ENCODE peak calls at places on chromosomes 2 and 18, in six cellular contexts. One of them, this sample, is unnamed.

GRCh38 chr18:361100-361732 is 93.4 kb upstream of the THOC1 start:
- DNase-seq in H1: no peak
- DNase-seq in GM12878: no peak
- DNase-seq in HepG2: no peak
- DNase-seq in HCT116: no peak
- DNase-seq in K562: no peak
- DNase-seq in this sample: no peak

GRCh38 chr2:214019229-214019972 is 391.5 kb upstream of the VWC2L start:
- DNase-seq in HCT116: peak
- DNase-seq in GM12878: no peak
- DNase-seq in HepG2: no peak
- DNase-seq in K562: no peak
- DNase-seq in H1: no peak
- DNase-seq in this sample: no peak

GRCh38 chr2:98463081-98463481 is 18.4 kb downstream of the INPP4A start:
- DNase-seq in HepG2: no peak
- DNase-seq in HCT116: no peak
- DNase-seq in H1: no peak
- DNase-seq in K562: no peak
- DNase-seq in GM12878: no peak
- DNase-seq in this sample: no peak

GRCh38 chr2:39234754-39235153 is 9.0 kb downstream of the CDKL4 start:
- DNase-seq in HCT116: no peak
- DNase-seq in GM12878: no peak
- DNase-seq in HepG2: peak
- DNase-seq in H1: no peak
- DNase-seq in K562: no peak
- DNase-seq in this sample: no peak

GRCh38 chr18:23243178-23243577 is 107.9 kb downstream of the CABLES1 start:
- DNase-seq in HCT116: no peak
- DNase-seq in H1: no peak
- DNase-seq in K562: no peak
- DNase-seq in GM12878: no peak
- DNase-seq in HepG2: no peak
- DNase-seq in this sample: no peak

GRCh38 chr2:205633994-205634393 is 48.3 kb upstream of the NRP2 start:
- DNase-seq in K562: no peak
- DNase-seq in GM12878: no peak
- DNase-seq in HepG2: no peak
- DNase-seq in H1: no peak
- DNase-seq in HCT116: no peak
- DNase-seq in this sample: no peak

GRCh38 chr2:22995576-22995975 is 389.4 kb upstream of the KLHL29 start:
- DNase-seq in GM12878: no peak
- DNase-seq in H1: no peak
- DNase-seq in HCT116: no peak
- DNase-seq in K562: no peak
- DNase-seq in HepG2: no peak
- DNase-seq in this sample: no peak

GRCh38 chr2:170711196-170711773 is 3.9 kb upstream of the SP5 start:
- DNase-seq in GM12878: no peak
- DNase-seq in K562: no peak
- DNase-seq in HCT116: no peak
- DNase-seq in HepG2: peak
- DNase-seq in H1: no peak
- DNase-seq in this sample: no peak

GRCh38 chr2:138201326-138201725 is 237.1 kb downstream of the HNMT start:
- DNase-seq in H1: no peak
- DNase-seq in K562: no peak
- DNase-seq in HepG2: no peak
- DNase-seq in GM12878: no peak
- DNase-seq in HCT116: no peak
- DNase-seq in this sample: no peak

GRCh38 chr2:86818967-86819366 is 28.3 kb upstream of the CD8A start:
- DNase-seq in HCT116: no peak
- DNase-seq in GM12878: no peak
- DNase-seq in H1: no peak
- DNase-seq in K562: no peak
- DNase-seq in HepG2: no peak
- DNase-seq in this sample: no peak

GRCh38 chr2:126761981-126762878 is 106.3 kb downstream of the GYPC start:
- DNase-seq in HCT116: no peak
- DNase-seq in K562: no peak
- DNase-seq in HepG2: no peak
- DNase-seq in H1: no peak
- DNase-seq in GM12878: no peak
- DNase-seq in this sample: no peak

GRCh38 chr18:36572135-36572856 is 256.5 kb downstream of the TPGS2 start:
- DNase-seq in HCT116: peak
- DNase-seq in H1: no peak
- DNase-seq in K562: peak
- DNase-seq in HepG2: peak
- DNase-seq in GM12878: peak
- DNase-seq in this sample: no peak

GRCh38 chr2:239109041-239109915 is 261.4 kb downstream of the TWIST2 start:
- DNase-seq in K562: no peak
- DNase-seq in H1: no peak
- DNase-seq in GM12878: no peak
- DNase-seq in HCT116: no peak
- DNase-seq in HepG2: no peak
- DNase-seq in this sample: no peak

GRCh38 chr18:79983253-79983652 is 5.1 kb downstream of the TXNL4A start:
- DNase-seq in K562: no peak
- DNase-seq in H1: no peak
- DNase-seq in HCT116: no peak
- DNase-seq in GM12878: no peak
- DNase-seq in HepG2: no peak
- DNase-seq in this sample: no peak

GRCh38 chr2:119109823-119110222 is 48.7 kb downstream of the C1QL2 start:
- DNase-seq in HCT116: no peak
- DNase-seq in HepG2: no peak
- DNase-seq in H1: no peak
- DNase-seq in K562: no peak
- DNase-seq in GM12878: no peak
- DNase-seq in this sample: no peak

GRCh38 chr18:25830787-25831186 is 259.6 kb downstream of the SS18 start:
- DNase-seq in HepG2: peak
- DNase-seq in H1: no peak
- DNase-seq in K562: no peak
- DNase-seq in HCT116: no peak
- DNase-seq in GM12878: no peak
- DNase-seq in this sample: no peak

GRCh38 chr2:70371753-70372152 is 69.9 kb upstream of the FAM136A start:
- DNase-seq in K562: no peak
- DNase-seq in HCT116: no peak
- DNase-seq in HepG2: no peak
- DNase-seq in H1: no peak
- DNase-seq in GM12878: no peak
- DNase-seq in this sample: no peak

GRCh38 chr2:106189764-106190468 is 4.2 kb downstream of the UXS1 start:
- DNase-seq in H1: no peak
- DNase-seq in GM12878: no peak
- DNase-seq in HCT116: no peak
- DNase-seq in HepG2: no peak
- DNase-seq in K562: no peak
- DNase-seq in this sample: no peak

GRCh38 chr2:174473796-174474195 is 13.0 kb downstream of the GPR155 start:
- DNase-seq in HepG2: no peak
- DNase-seq in H1: no peak
- DNase-seq in GM12878: no peak
- DNase-seq in HCT116: no peak
- DNase-seq in K562: no peak
- DNase-seq in this sample: no peak

GRCh38 chr18:8831531-8831930 is 126.2 kb downstream of the MTCL1 start:
- DNase-seq in GM12878: no peak
- DNase-seq in H1: no peak
- DNase-seq in HepG2: no peak
- DNase-seq in K562: no peak
- DNase-seq in HCT116: no peak
- DNase-seq in this sample: no peak

GRCh38 chr18:3130344-3130743 is 89.4 kb downstream of the MYOM1 start:
- DNase-seq in GM12878: no peak
- DNase-seq in K562: no peak
- DNase-seq in HCT116: no peak
- DNase-seq in HepG2: peak
- DNase-seq in H1: no peak
- DNase-seq in this sample: no peak

GRCh38 chr18:3129053-3129864 is 90.5 kb downstream of the MYOM1 start:
- DNase-seq in HCT116: peak
- DNase-seq in GM12878: no peak
- DNase-seq in HepG2: peak
- DNase-seq in H1: peak
- DNase-seq in K562: peak
- DNase-seq in this sample: peak

GRCh38 chr18:3138274-3138975 is 81.3 kb downstream of the MYOM1 start:
- DNase-seq in K562: no peak
- DNase-seq in GM12878: no peak
- DNase-seq in HCT116: no peak
- DNase-seq in H1: no peak
- DNase-seq in HepG2: no peak
- DNase-seq in this sample: no peak

GRCh38 chr18:3135536-3135935 is 84.2 kb downstream of the MYOM1 start:
- DNase-seq in H1: no peak
- DNase-seq in HepG2: no peak
- DNase-seq in GM12878: no peak
- DNase-seq in K562: no peak
- DNase-seq in HCT116: no peak
- DNase-seq in this sample: no peak

GRCh38 chr18:3132700-3133099 is 87.1 kb downstream of the MYOM1 start:
- DNase-seq in K562: no peak
- DNase-seq in GM12878: no peak
- DNase-seq in HCT116: no peak
- DNase-seq in HepG2: no peak
- DNase-seq in H1: no peak
- DNase-seq in this sample: no peak
- TF ChIP-seq ZNF274 in K562: no peak
- TF ChIP-seq ZNF274 in GM12878: no peak
- TF ChIP-seq ZNF274 in HCT116: no peak
- TF ChIP-seq ZNF274 in HepG2: no peak
- TF ChIP-seq ZNF274 in H1: no peak
- TF ChIP-seq ZNF274 in this sample: no peak

GRCh38 chr2:240604939-240605716 is 18.6 kb downstream of the CAPN10 start:
- DNase-seq in K562: no peak
- DNase-seq in HepG2: peak
- DNase-seq in GM12878: no peak
- DNase-seq in H1: no peak
- DNase-seq in HCT116: no peak
- DNase-seq in this sample: no peak
- TF ChIP-seq ZNF274 in K562: no peak
- TF ChIP-seq ZNF274 in HepG2: no peak
- TF ChIP-seq ZNF274 in GM12878: no peak
- TF ChIP-seq ZNF274 in H1: no peak
- TF ChIP-seq ZNF274 in HCT116: no peak
- TF ChIP-seq ZNF274 in this sample: no peak

GRCh38 chr2:30680121-30680520 is 127.1 kb downstream of the CAPN13 start:
- DNase-seq in K562: no peak
- DNase-seq in GM12878: no peak
- DNase-seq in HCT116: no peak
- DNase-seq in HepG2: no peak
- DNase-seq in H1: no peak
- DNase-seq in this sample: no peak

GRCh38 chr2:30677861-30678385 is 129.3 kb downstream of the CAPN13 start:
- DNase-seq in GM12878: no peak
- DNase-seq in HCT116: no peak
- DNase-seq in HepG2: no peak
- DNase-seq in K562: no peak
- DNase-seq in H1: no peak
- DNase-seq in this sample: no peak

GRCh38 chr2:30681022-30681421 is 126.2 kb downstream of the CAPN13 start:
- DNase-seq in GM12878: no peak
- DNase-seq in H1: no peak
- DNase-seq in HCT116: no peak
- DNase-seq in HepG2: no peak
- DNase-seq in K562: no peak
- DNase-seq in this sample: no peak

GRCh38 chr2:30678410-30679137 is 128.7 kb downstream of the CAPN13 start:
- DNase-seq in K562: no peak
- DNase-seq in H1: no peak
- DNase-seq in GM12878: no peak
- DNase-seq in HCT116: no peak
- DNase-seq in HepG2: no peak
- DNase-seq in this sample: no peak

DNA sequence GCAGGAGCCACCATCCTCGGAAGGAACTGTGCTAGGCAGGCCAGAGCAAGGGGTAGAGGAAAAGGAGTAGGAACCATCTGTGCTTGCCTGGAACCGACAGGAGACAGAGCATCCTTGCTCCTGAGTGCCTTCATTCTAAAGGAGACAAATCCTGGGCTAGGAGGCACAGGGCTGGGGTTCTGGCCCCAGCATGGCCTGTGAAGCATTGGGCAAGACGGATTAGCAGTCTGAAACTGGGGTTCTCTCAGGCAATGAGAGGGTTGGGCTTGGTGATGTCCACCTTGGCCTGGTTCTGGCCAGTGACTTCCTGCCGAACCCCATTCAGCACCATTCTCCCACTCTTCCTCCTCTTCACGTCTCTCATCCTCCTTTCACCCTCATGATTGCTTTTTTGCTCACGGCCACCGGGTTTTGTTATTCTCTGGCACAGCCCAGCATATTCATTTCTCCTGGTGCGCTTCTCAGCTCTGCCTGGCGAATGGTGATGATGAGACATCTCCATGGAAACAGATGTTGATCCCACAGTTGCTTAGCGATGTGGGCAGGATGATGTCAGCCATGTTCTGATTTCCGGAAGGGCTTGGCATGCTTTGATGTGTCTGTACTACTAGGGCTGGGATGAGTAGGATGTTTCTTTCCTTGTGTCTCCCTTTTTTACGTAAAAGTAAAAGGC is 127.7 kb downstream of the CAPN13 start:
- DNase-seq in H1: no peak
- DNase-seq in HepG2: no peak
- DNase-seq in GM12878: no peak
- DNase-seq in K562: no peak
- DNase-seq in HCT116: no peak
- DNase-seq in this sample: no peak
- TF ChIP-seq ZNF274 in H1: no peak
- TF ChIP-seq ZNF274 in HepG2: no peak
- TF ChIP-seq ZNF274 in GM12878: no peak
- TF ChIP-seq ZNF274 in K562: no peak
- TF ChIP-seq ZNF274 in HCT116: no peak
- TF ChIP-seq ZNF274 in this sample: no peak

DNA sequence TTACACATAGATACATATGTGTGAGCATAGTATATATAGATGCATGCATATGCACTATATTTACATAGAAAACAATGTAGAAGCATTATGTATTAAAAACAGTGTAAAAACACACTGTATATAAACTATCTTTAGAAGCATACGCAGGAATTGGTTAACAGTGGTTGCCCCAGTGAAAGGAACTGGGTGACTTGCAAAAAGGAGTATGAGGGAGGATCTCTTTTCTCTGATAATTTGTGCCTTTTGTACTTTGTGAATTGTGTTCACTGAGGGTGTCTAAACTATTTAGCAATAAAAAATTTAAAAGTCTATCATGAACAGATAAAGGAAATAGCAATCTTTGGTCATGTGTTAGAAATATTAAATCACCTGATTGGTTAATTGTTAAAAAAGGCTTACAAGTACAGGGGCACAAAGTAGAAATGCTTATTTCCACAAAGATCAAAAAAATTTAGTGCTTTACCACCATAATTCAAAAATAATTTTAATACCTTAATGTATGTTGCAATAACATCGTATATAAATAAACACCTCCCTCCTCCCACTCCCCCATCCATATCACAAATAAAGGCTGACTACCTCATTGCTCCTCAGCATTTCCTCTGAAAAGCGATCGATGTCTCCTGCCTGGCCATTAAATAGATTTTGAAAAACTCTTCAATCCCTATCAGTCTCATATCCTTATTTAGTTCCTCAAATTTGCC is 257.1 kb downstream of the AGPS start:
- DNase-seq in K562: no peak
- DNase-seq in H1: no peak
- DNase-seq in GM12878: no peak
- DNase-seq in HCT116: no peak
- DNase-seq in HepG2: no peak
- DNase-seq in this sample: no peak
- TF ChIP-seq ZNF274 in K562: no peak
- TF ChIP-seq ZNF274 in H1: no peak
- TF ChIP-seq ZNF274 in GM12878: no peak
- TF ChIP-seq ZNF274 in HCT116: no peak
- TF ChIP-seq ZNF274 in HepG2: no peak
- TF ChIP-seq ZNF274 in this sample: no peak

This sample was measured in NT2/D1.